ENCODE peak calls at places on chromosomes 11 and 22, in nine cellular contexts. A, N, Y, U, Q, H, D, P and F are unnamed samples.

GRCh38 chr22:49448546-49448945 is 379.1 kb downstream of the BRD1 start:
- DNase-seq in A (no peak), N (no peak), Y (no peak), U (no peak), Q (no peak), H (no peak), D (no peak), P (no peak), F (no peak)

GRCh38 chr22:43202326-43202725 is 15.4 kb upstream of the TTLL12 start:
- DNase-seq in A (no peak), N (no peak), Y (no peak), U (no peak), Q (no peak), H (no peak), D (no peak), P (no peak), F (no peak)

GRCh38 chr11:59756845-59757244 is 1.7 kb downstream of the STX3 start:
- DNase-seq in A (no peak), N (no peak), Y (no peak), U (no peak), Q (no peak), H (peak), D (no peak), P (no peak), F (no peak)

GRCh38 chr11:12789054-12789453 is 114.8 kb downstream of the TEAD1 start:
- DNase-seq in A (no peak), N (no peak), Y (no peak), U (no peak), Q (no peak), H (no peak), D (no peak), P (no peak), F (no peak)

GRCh38 chr11:54946429-54946828 is 239.8 kb downstream of the OR4A5 start:
- DNase-seq in A (no peak), N (no peak), Y (no peak), U (no peak), Q (no peak), H (no peak), D (no peak), P (no peak), F (no peak)

GRCh38 chr11:111571829-111572501 is 30.3 kb upstream of the SIK2 start:
- DNase-seq in A (no peak), N (no peak), Y (no peak), U (no peak), Q (no peak), H (peak), D (no peak), P (no peak), F (no peak)

GRCh38 chr11:6843670-6844069 is 1.8 kb upstream of the OR10A5 start:
- DNase-seq in A (no peak), N (no peak), Y (no peak), U (no peak), Q (no peak), H (no peak), D (no peak), P (no peak), F (no peak)

GRCh38 chr11:88428959-88429358 is 91.4 kb upstream of the CTSC start:
- DNase-seq in A (no peak), N (no peak), Y (no peak), U (no peak), Q (no peak), H (no peak), D (no peak), P (no peak), F (no peak)

GRCh38 chr11:17412488-17413180 is 24.2 kb upstream of the KCNJ11 start:
- DNase-seq in A (no peak), N (no peak), Y (no peak), U (no peak), Q (no peak), H (no peak), D (no peak), P (no peak), F (no peak)